ENCODE peak calls at places on chromosomes 4 and X, in five cellular contexts. One of them, this sample, is unnamed.

GRCh38 chr4:40630335-40631021 is 814 bp upstream of the RBM47 start:
- DNase-seq in HepG2: no peak
- DNase-seq in H1: peak
- DNase-seq in NT2/D1: no peak
- DNase-seq in GM12878: peak
- DNase-seq in this sample: peak

GRCh38 chr4:40825014-40825838 is 75.5 kb downstream of the NSUN7 start:
- DNase-seq in H1: no peak
- DNase-seq in NT2/D1: no peak
- DNase-seq in HepG2: no peak
- DNase-seq in GM12878: no peak
- DNase-seq in this sample: no peak

GRCh38 chr4:17562157-17562556 is 14.8 kb upstream of the LAP3 start:
- DNase-seq in GM12878: no peak
- DNase-seq in HepG2: peak
- DNase-seq in H1: no peak
- DNase-seq in NT2/D1: no peak
- DNase-seq in this sample: peak

GRCh38 chrX:120358687-120359086 is 3.2 kb upstream of the ATP1B4 start:
- DNase-seq in NT2/D1: no peak
- DNase-seq in GM12878: no peak
- DNase-seq in H1: no peak
- DNase-seq in HepG2: no peak
- DNase-seq in this sample: no peak

GRCh38 chr4:166153539-166153938 is 280.5 kb downstream of the TLL1 start:
- DNase-seq in HepG2: no peak
- DNase-seq in H1: no peak
- DNase-seq in GM12878: no peak
- DNase-seq in NT2/D1: no peak
- DNase-seq in this sample: no peak

GRCh38 chr4:151700566-151701316 is 60.1 kb downstream of the GATB start:
- DNase-seq in NT2/D1: no peak
- DNase-seq in HepG2: no peak
- DNase-seq in GM12878: no peak
- DNase-seq in H1: no peak
- DNase-seq in this sample: no peak

GRCh38 chr4:146308951-146309350 is 94.6 kb downstream of the REELD1 start:
- DNase-seq in H1: no peak
- DNase-seq in NT2/D1: no peak
- DNase-seq in HepG2: no peak
- DNase-seq in GM12878: no peak
- DNase-seq in this sample: no peak

GRCh38 chrX:132114607-132115006 is 13.2 kb downstream of the FRMD7 start:
- DNase-seq in GM12878: no peak
- DNase-seq in NT2/D1: no peak
- DNase-seq in HepG2: no peak
- DNase-seq in H1: no peak
- DNase-seq in this sample: no peak

GRCh38 chr4:145234086-145234694 is 53.8 kb upstream of the OTUD4 start:
- DNase-seq in NT2/D1: peak
- DNase-seq in HepG2: peak
- DNase-seq in GM12878: peak
- DNase-seq in H1: peak
- DNase-seq in this sample: peak

GRCh38 chr4:26647523-26648224 is 63.8 kb downstream of the TBC1D19 start:
- DNase-seq in NT2/D1: no peak
- DNase-seq in HepG2: no peak
- DNase-seq in GM12878: no peak
- DNase-seq in H1: no peak
- DNase-seq in this sample: no peak

GRCh38 chrX:40103565-40104323 is 6.0 kb upstream of the BCOR start:
- DNase-seq in NT2/D1: no peak
- DNase-seq in H1: no peak
- DNase-seq in HepG2: no peak
- DNase-seq in GM12878: no peak
- DNase-seq in this sample: no peak

GRCh38 chrX:73916931-73917657 is 354.1 kb downstream of the CHIC1 start:
- DNase-seq in H1: peak
- DNase-seq in HepG2: no peak
- DNase-seq in NT2/D1: peak
- DNase-seq in GM12878: no peak
- DNase-seq in this sample: peak

GRCh38 chr4:90833698-90834097 is 706.5 kb downstream of the CCSER1 start:
- DNase-seq in GM12878: no peak
- DNase-seq in HepG2: no peak
- DNase-seq in NT2/D1: peak
- DNase-seq in H1: peak
- DNase-seq in this sample: no peak

GRCh38 chr4:1209821-1210220 is 37.4 kb upstream of the SPON2 start:
- DNase-seq in H1: no peak
- DNase-seq in HepG2: no peak
- DNase-seq in GM12878: no peak
- DNase-seq in NT2/D1: no peak
- DNase-seq in this sample: no peak

GRCh38 chr4:2942532-2943363 is 20.5 kb downstream of the NOP14 start:
- DNase-seq in H1: no peak
- DNase-seq in HepG2: no peak
- DNase-seq in NT2/D1: no peak
- DNase-seq in GM12878: no peak
- DNase-seq in this sample: no peak

DNA sequence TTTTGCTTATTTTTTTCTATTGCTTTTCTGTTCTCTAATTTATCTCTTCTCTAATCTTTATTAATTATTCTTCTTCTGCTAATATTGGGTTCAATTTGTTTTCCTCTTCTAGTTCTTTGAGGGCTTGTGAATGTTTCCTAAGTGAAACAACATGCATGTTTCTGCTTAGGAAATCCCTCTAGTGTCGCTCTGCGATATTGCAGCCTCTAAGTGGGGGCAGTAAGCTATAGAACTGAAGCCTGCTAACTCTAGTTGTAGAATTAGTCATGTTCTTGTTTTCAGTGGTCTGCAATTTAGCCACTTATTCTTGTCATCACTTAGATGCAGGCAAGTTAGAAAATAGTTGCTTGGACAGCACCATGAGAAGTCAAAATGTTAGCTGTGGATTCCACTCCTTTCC is 222.6 kb downstream of the SPIN4 start:
- DNase-seq in HepG2: peak
- DNase-seq in H1: no peak
- DNase-seq in NT2/D1: peak
- DNase-seq in GM12878: peak
- DNase-seq in this sample: no peak
- TF ChIP-seq SUZ12 in HepG2: no peak
- TF ChIP-seq SUZ12 in H1: no peak
- TF ChIP-seq SUZ12 in NT2/D1: no peak
- TF ChIP-seq SUZ12 in GM12878: no peak
- TF ChIP-seq SUZ12 in this sample: no peak

GRCh38 chrX:48511561-48511960 is 2.8 kb downstream of the PORCN start:
- DNase-seq in HepG2: no peak
- DNase-seq in NT2/D1: no peak
- DNase-seq in GM12878: no peak
- DNase-seq in H1: no peak
- DNase-seq in this sample: peak
- TF ChIP-seq SUZ12 in HepG2: no peak
- TF ChIP-seq SUZ12 in NT2/D1: no peak
- TF ChIP-seq SUZ12 in GM12878: no peak
- TF ChIP-seq SUZ12 in H1: no peak
- TF ChIP-seq SUZ12 in this sample: no peak

GRCh38 chr4:23463071-23463470 is 426.8 kb downstream of the PPARGC1A start:
- DNase-seq in GM12878: no peak
- DNase-seq in HepG2: no peak
- DNase-seq in NT2/D1: no peak
- DNase-seq in H1: no peak
- DNase-seq in this sample: no peak
- TF ChIP-seq SUZ12 in GM12878: no peak
- TF ChIP-seq SUZ12 in HepG2: no peak
- TF ChIP-seq SUZ12 in NT2/D1: no peak
- TF ChIP-seq SUZ12 in H1: no peak
- TF ChIP-seq SUZ12 in this sample: no peak

GRCh38 chr4:10963958-10964705 is 279.6 kb upstream of the CLNK start:
- DNase-seq in GM12878: no peak
- DNase-seq in NT2/D1: no peak
- DNase-seq in HepG2: no peak
- DNase-seq in H1: no peak
- DNase-seq in this sample: no peak

GRCh38 chr4:10962246-10962645 is 277.7 kb upstream of the CLNK start:
- DNase-seq in H1: no peak
- DNase-seq in NT2/D1: no peak
- DNase-seq in HepG2: no peak
- DNase-seq in GM12878: no peak
- DNase-seq in this sample: no peak

GRCh38 chr4:10960386-10960785 is 275.8 kb upstream of the CLNK start:
- DNase-seq in H1: no peak
- DNase-seq in GM12878: no peak
- DNase-seq in NT2/D1: no peak
- DNase-seq in HepG2: no peak
- DNase-seq in this sample: no peak

DNA sequence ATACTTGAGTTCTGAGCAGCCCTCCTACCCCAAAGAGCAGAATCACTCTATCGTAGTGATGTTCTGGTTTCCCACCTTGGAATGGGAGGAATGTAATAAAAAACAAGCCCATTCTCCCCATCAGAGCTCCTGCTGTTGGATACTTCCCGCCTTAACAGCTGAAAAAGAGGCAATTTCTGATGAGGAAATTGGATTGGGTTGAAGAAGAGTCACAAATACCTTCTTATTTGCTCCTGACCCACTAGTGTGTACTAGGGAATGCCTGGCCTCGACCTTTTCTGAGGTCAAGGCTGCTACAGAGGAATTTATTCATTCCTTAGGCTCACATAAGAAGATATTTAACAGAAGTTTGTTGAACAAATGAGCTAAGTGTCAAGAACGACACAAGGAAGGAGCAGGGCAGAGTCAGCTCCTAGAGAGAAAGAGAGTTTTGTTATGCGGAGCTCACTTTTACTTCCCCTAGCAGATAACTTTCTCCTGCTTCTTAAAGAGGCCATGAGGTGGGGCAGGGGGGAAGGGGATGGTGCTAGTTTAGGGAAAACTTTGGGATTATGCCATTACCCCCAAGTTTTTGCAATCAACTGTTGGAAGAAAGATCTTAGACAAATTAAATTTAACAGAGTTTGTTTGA is 273.8 kb upstream of the CLNK start:
- DNase-seq in HepG2: no peak
- DNase-seq in H1: no peak
- DNase-seq in NT2/D1: peak
- DNase-seq in GM12878: no peak
- DNase-seq in this sample: no peak
- TF ChIP-seq SUZ12 in HepG2: no peak
- TF ChIP-seq SUZ12 in H1: no peak
- TF ChIP-seq SUZ12 in NT2/D1: no peak
- TF ChIP-seq SUZ12 in GM12878: no peak
- TF ChIP-seq SUZ12 in this sample: no peak

GRCh38 chr4:182354867-182355266 is 111.7 kb downstream of the TENM3 start:
- DNase-seq in NT2/D1: no peak
- DNase-seq in H1: no peak
- DNase-seq in HepG2: no peak
- DNase-seq in GM12878: no peak
- DNase-seq in this sample: no peak
- TF ChIP-seq SUZ12 in NT2/D1: no peak
- TF ChIP-seq SUZ12 in H1: no peak
- TF ChIP-seq SUZ12 in HepG2: no peak
- TF ChIP-seq SUZ12 in GM12878: no peak
- TF ChIP-seq SUZ12 in this sample: no peak

GRCh38 chrX:17610788-17611187 is 126.5 kb upstream of the SCML1 start:
- DNase-seq in H1: no peak
- DNase-seq in NT2/D1: no peak
- DNase-seq in GM12878: no peak
- DNase-seq in HepG2: no peak
- DNase-seq in this sample: no peak

GRCh38 chrX:17605676-17606075 is 131.6 kb upstream of the SCML1 start:
- DNase-seq in GM12878: no peak
- DNase-seq in HepG2: no peak
- DNase-seq in H1: no peak
- DNase-seq in NT2/D1: no peak
- DNase-seq in this sample: no peak

GRCh38 chrX:17613979-17614572 is 123.2 kb upstream of the SCML1 start:
- DNase-seq in HepG2: peak
- DNase-seq in H1: no peak
- DNase-seq in NT2/D1: no peak
- DNase-seq in GM12878: no peak
- DNase-seq in this sample: peak

GRCh38 chrX:17606211-17606610 is 131.1 kb upstream of the SCML1 start:
- DNase-seq in H1: no peak
- DNase-seq in NT2/D1: no peak
- DNase-seq in HepG2: no peak
- DNase-seq in GM12878: no peak
- DNase-seq in this sample: no peak

DNA sequence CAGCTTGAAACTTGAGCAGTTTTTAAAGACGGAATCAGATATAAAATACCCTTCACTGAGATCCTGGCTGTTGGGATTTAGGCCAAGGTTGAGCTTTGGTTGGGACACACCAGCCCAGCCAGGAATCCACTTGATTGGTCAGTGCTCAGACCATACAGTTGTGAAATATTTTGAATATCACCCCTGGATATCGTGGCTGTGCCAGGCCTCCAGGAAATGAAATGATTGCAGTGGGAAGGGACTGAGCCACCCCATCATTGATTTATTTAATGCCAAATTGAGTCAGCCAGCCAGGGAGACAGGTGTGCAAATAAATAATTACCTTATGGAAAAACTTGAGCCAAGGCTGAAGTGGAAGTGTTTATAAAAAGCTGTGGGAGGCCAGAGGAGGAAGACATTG is 128.4 kb upstream of the SCML1 start:
- DNase-seq in GM12878: no peak
- DNase-seq in NT2/D1: no peak
- DNase-seq in HepG2: no peak
- DNase-seq in H1: no peak
- DNase-seq in this sample: no peak
- TF ChIP-seq SUZ12 in GM12878: no peak
- TF ChIP-seq SUZ12 in NT2/D1: no peak
- TF ChIP-seq SUZ12 in HepG2: no peak
- TF ChIP-seq SUZ12 in H1: no peak
- TF ChIP-seq SUZ12 in this sample: no peak

GRCh38 chr4:75930152-75930551 is 10.7 kb downstream of the NAAA start:
- DNase-seq in H1: no peak
- DNase-seq in NT2/D1: no peak
- DNase-seq in HepG2: no peak
- DNase-seq in GM12878: no peak
- DNase-seq in this sample: no peak
- TF ChIP-seq SUZ12 in H1: no peak
- TF ChIP-seq SUZ12 in NT2/D1: no peak
- TF ChIP-seq SUZ12 in HepG2: no peak
- TF ChIP-seq SUZ12 in GM12878: no peak
- TF ChIP-seq SUZ12 in this sample: no peak

GRCh38 chr4:45385306-45385705 is 659.0 kb upstream of the GNPDA2 start:
- DNase-seq in H1: no peak
- DNase-seq in HepG2: no peak
- DNase-seq in GM12878: no peak
- DNase-seq in NT2/D1: no peak
- DNase-seq in this sample: no peak
- TF ChIP-seq SUZ12 in H1: no peak
- TF ChIP-seq SUZ12 in HepG2: no peak
- TF ChIP-seq SUZ12 in GM12878: no peak
- TF ChIP-seq SUZ12 in NT2/D1: no peak
- TF ChIP-seq SUZ12 in this sample: no peak

This sample was measured in HEK293T.